ENCODE peak calls at places on chromosomes 12 and 14, in nine cellular contexts. K, F, O, N, H, B, W, U and Z are unnamed samples.

GRCh38 chr12:96241484-96242256 is 47.5 kb downstream of the ELK3 start:
- DNase-seq in K (peak), F (no peak), O (no peak), N (no peak), H (no peak), B (no peak), W (peak), U (no peak), Z (no peak)

GRCh38 chr12:862303-862911 is 87.1 kb downstream of the RAD52 start:
- DNase-seq in K (no peak), F (no peak), O (no peak), N (no peak), H (no peak), B (no peak), W (no peak), U (no peak), Z (no peak)

GRCh38 chr12:20004951-20005350 is 363.4 kb upstream of the PDE3A start:
- DNase-seq in K (no peak), F (no peak), O (no peak), N (no peak), H (no peak), B (no peak), W (no peak), U (no peak), Z (no peak)

GRCh38 chr14:78519863-78520262 is 349.7 kb downstream of the NRXN3 start:
- DNase-seq in K (no peak), F (no peak), O (no peak), N (peak), H (peak), B (no peak), W (peak), U (peak), Z (peak)

GRCh38 chr12:91931110-91931509 is 214.5 kb downstream of the BTG1 start:
- DNase-seq in K (no peak), F (no peak), O (no peak), N (no peak), H (peak), B (peak), W (no peak), U (peak), Z (peak)

GRCh38 chr12:104622942-104623341 is 166.2 kb downstream of the CHST11 start:
- DNase-seq in K (no peak), F (no peak), O (no peak), N (no peak), H (no peak), B (no peak), W (no peak), U (no peak), Z (no peak)

GRCh38 chr12:132633901-132634300 is 15.3 kb downstream of the P2RX2 start:
- DNase-seq in K (no peak), F (no peak), O (no peak), N (no peak), H (no peak), B (no peak), W (no peak), U (no peak), Z (no peak)

GRCh38 chr14:69938751-69939150 is 59.5 kb downstream of the SMOC1 start:
- DNase-seq in K (no peak), F (no peak), O (no peak), N (no peak), H (no peak), B (no peak), W (no peak), U (no peak), Z (no peak)

GRCh38 chr14:68249534-68250517 is 430.2 kb downstream of the RAD51B start:
- DNase-seq in K (no peak), F (no peak), O (no peak), N (no peak), H (no peak), B (no peak), W (no peak), U (no peak), Z (no peak)

GRCh38 chr14:100747736-100748135 is 21.0 kb downstream of the DLK1 start:
- DNase-seq in K (no peak), F (no peak), O (no peak), N (no peak), H (no peak), B (no peak), W (no peak), U (no peak), Z (no peak)

GRCh38 chr14:24312736-24313507 is 1.6 kb downstream of the LTB4R start:
- DNase-seq in K (no peak), F (no peak), O (no peak), N (no peak), H (no peak), B (no peak), W (peak), U (no peak), Z (peak)

GRCh38 chr12:77685112-77685511 is 145.6 kb upstream of the NAV3 start:
- DNase-seq in K (no peak), F (peak), O (peak), N (peak), H (peak), B (peak), W (peak), U (peak), Z (peak)

GRCh38 chr14:105187935-105188524 is 6.9 kb upstream of the NUDT14 start:
- DNase-seq in K (no peak), F (no peak), O (no peak), N (no peak), H (peak), B (no peak), W (peak), U (peak), Z (no peak)

GRCh38 chr12:105107176-105107496 is 395 bp upstream of the WASHC4 start:
- DNase-seq in K (no peak), F (no peak), O (no peak), N (no peak), H (no peak), B (no peak), W (no peak), U (no peak), Z (no peak)

GRCh38 chr12:91381309-91381804 is 198.7 kb upstream of the DCN start:
- DNase-seq in K (no peak), F (peak), O (peak), N (peak), H (peak), B (peak), W (peak), U (peak), Z (peak)

GRCh38 chr14:51018521-51018920 is 74.2 kb upstream of the PYGL start:
- DNase-seq in K (no peak), F (no peak), O (no peak), N (no peak), H (no peak), B (no peak), W (no peak), U (no peak), Z (no peak)

GRCh38 chr12:51676875-51677274 is 85.8 kb downstream of the SCN8A start:
- DNase-seq in K (no peak), F (no peak), O (no peak), N (no peak), H (no peak), B (no peak), W (no peak), U (no peak), Z (no peak)

GRCh38 chr14:80764921-80765507 is 176.5 kb downstream of the CEP128 start:
- DNase-seq in K (no peak), F (no peak), O (no peak), N (no peak), H (no peak), B (no peak), W (no peak), U (no peak), Z (no peak)

GRCh38 chr14:95260537-95261440 is 58.9 kb downstream of the CLMN start:
- DNase-seq in K (no peak), F (no peak), O (no peak), N (peak), H (no peak), B (peak), W (peak), U (peak), Z (no peak)

GRCh38 chr12:49244161-49244560 is 20.7 kb upstream of the TUBA1C start:
- DNase-seq in K (no peak), F (no peak), O (no peak), N (no peak), H (no peak), B (no peak), W (peak), U (no peak), Z (no peak)

GRCh38 chr12:120654656-120655055 is 14.2 kb downstream of the CABP1 start:
- DNase-seq in K (no peak), F (no peak), O (no peak), N (no peak), H (no peak), B (no peak), W (no peak), U (no peak), Z (no peak)

GRCh38 chr12:22060261-22060660 is 14.2 kb downstream of the CMAS start:
- DNase-seq in K (no peak), F (no peak), O (no peak), N (no peak), H (no peak), B (no peak), W (no peak), U (no peak), Z (no peak)

GRCh38 chr14:93956514-93957332 is 19.6 kb downstream of the ASB2 start:
- DNase-seq in K (no peak), F (no peak), O (no peak), N (peak), H (no peak), B (no peak), W (no peak), U (no peak), Z (no peak)

GRCh38 chr14:33484264-33484663 is 466.6 kb downstream of the EGLN3 start:
- DNase-seq in K (no peak), F (no peak), O (no peak), N (no peak), H (no peak), B (no peak), W (peak), U (no peak), Z (no peak)

GRCh38 chr12:62396750-62397149 is 69.9 kb upstream of the MON2 start:
- DNase-seq in K (no peak), F (no peak), O (no peak), N (no peak), H (no peak), B (no peak), W (no peak), U (no peak), Z (no peak)

GRCh38 chr12:112907415-112908157 is 824 bp downstream of the OAS1 start:
- DNase-seq in K (no peak), F (no peak), O (no peak), N (peak), H (no peak), B (no peak), W (no peak), U (no peak), Z (no peak)

GRCh38 chr12:47742253-47742825 is 16.3 kb downstream of the RAPGEF3 start:
- DNase-seq in K (peak), F (no peak), O (peak), N (peak), H (peak), B (peak), W (peak), U (peak), Z (peak)

GRCh38 chr12:68065687-68066086 is 76.4 kb downstream of the IFNG-AS1 start:
- DNase-seq in K (no peak), F (no peak), O (no peak), N (no peak), H (no peak), B (no peak), W (no peak), U (no peak), Z (no peak)

GRCh38 chr14:54354096-54354495 is 42.7 kb upstream of the CDKN3 start:
- DNase-seq in K (no peak), F (no peak), O (no peak), N (no peak), H (peak), B (no peak), W (no peak), U (peak), Z (peak)

GRCh38 chr14:65035049-65035448 is 48.4 kb downstream of the FNTB start:
- DNase-seq in K (no peak), F (no peak), O (no peak), N (no peak), H (no peak), B (peak), W (no peak), U (peak), Z (no peak)

GRCh38 chr12:93563807-93564538 is 8.5 kb upstream of the SOCS2 start:
- DNase-seq in K (no peak), F (peak), O (no peak), N (peak), H (peak), B (no peak), W (no peak), U (no peak), Z (no peak)

GRCh38 chr14:99258341-99258781 is 13.6 kb downstream of the BCL11B start:
- DNase-seq in K (no peak), F (no peak), O (no peak), N (no peak), H (no peak), B (no peak), W (no peak), U (no peak), Z (no peak)